ENCODE peak calls at places on chromosome 17, in five cellular contexts. W, C, B, Z and N are unnamed samples.

GRCh38 chr17:68248886-68249872 is 1.3 kb downstream of the AMZ2 start:
- DNase-seq in W (no peak), C (peak; percentile 20), B (no peak), Z (no peak), N (no peak)

GRCh38 chr17:76248013-76248782 is 7.9 kb upstream of the RNF157 start:
- DNase-seq in W (peak; percentile 63), C (no peak), B (no peak), Z (no peak), N (no peak)

GRCh38 chr17:64736804-64737492 is 74.8 kb upstream of the SMURF2 start:
- DNase-seq in W (peak; percentile 45), C (peak; percentile 26), B (no peak), Z (peak; percentile 10), N (no peak)

GRCh38 chr17:8793649-8794048 is 5.5 kb downstream of the MFSD6L start:
- DNase-seq in W (peak; percentile 20), C (no peak), B (no peak), Z (no peak), N (no peak)

GRCh38 chr17:80758793-80759673 is 214.4 kb downstream of the RPTOR start:
- DNase-seq in W (no peak), C (no peak), B (no peak), Z (no peak), N (no peak)

GRCh38 chr17:7237761-7238417 is 1.4 kb downstream of the PHF23 start:
- DNase-seq in W (peak; percentile 96), C (no peak), B (no peak), Z (peak; percentile 81), N (peak; percentile 79)

GRCh38 chr17:20120835-20121234 is 111.7 kb downstream of the SPECC1 start:
- DNase-seq in W (no peak), C (peak; percentile 78), B (no peak), Z (no peak), N (no peak)

GRCh38 chr17:48259710-48260291 is 152.2 kb downstream of the SNX11 start:
- DNase-seq in W (no peak), C (no peak), B (peak; percentile 37), Z (no peak), N (no peak)

GRCh38 chr17:50935201-50936124 is 69.3 kb upstream of the TOB1 start:
- DNase-seq in W (no peak), C (no peak), B (no peak), Z (no peak), N (no peak)

GRCh38 chr17:20028436-20028835 is 19.3 kb downstream of the SPECC1 start:
- DNase-seq in W (no peak), C (no peak), B (no peak), Z (no peak), N (no peak)

GRCh38 chr17:56912105-56912999 is 1.5 kb downstream of the TRIM25 start:
- DNase-seq in W (peak; percentile 97), C (no peak), B (no peak), Z (no peak), N (peak; percentile 51)

GRCh38 chr17:49964539-49965521 is 4.2 kb upstream of the DLX4 start:
- DNase-seq in W (no peak), C (no peak), B (no peak), Z (no peak), N (no peak)

GRCh38 chr17:28610372-28610771 is 3.6 kb downstream of the RSKR start:
- DNase-seq in W (no peak), C (no peak), B (no peak), Z (no peak), N (no peak)

GRCh38 chr17:57114085-57114673 is 29.1 kb downstream of the AKAP1 start:
- DNase-seq in W (peak; percentile 89), C (no peak), B (peak; percentile 6), Z (peak; percentile 31), N (peak; percentile 56)

GRCh38 chr17:2174471-2175293 is 119.8 kb downstream of the HIC1 start:
- DNase-seq in W (no peak), C (no peak), B (no peak), Z (no peak), N (peak; percentile 75)

GRCh38 chr17:69669441-69670178 is 255.1 kb downstream of the MAP2K6 start:
- DNase-seq in W (no peak), C (no peak), B (peak; percentile 8), Z (no peak), N (no peak)

GRCh38 chr17:60679287-60679686 is 1.6 kb downstream of the BCAS3 start:
- DNase-seq in W (no peak), C (peak; percentile 72), B (no peak), Z (no peak), N (no peak)

GRCh38 chr17:42347198-42347597 is 41.0 kb downstream of the STAT3 start:
- DNase-seq in W (no peak), C (no peak), B (no peak), Z (no peak), N (peak; percentile 83)

GRCh38 chr17:1004769-1005295 is 7.9 kb downstream of the TIMM22 start:
- DNase-seq in W (no peak), C (no peak), B (no peak), Z (no peak), N (no peak)

GRCh38 chr17:74888440-74888839 is 5.0 kb downstream of the FADS6 start:
- DNase-seq in W (no peak), C (no peak), B (no peak), Z (no peak), N (no peak)

GRCh38 chr17:45013021-45013997 is 38.1 kb downstream of the DCAKD start:
- DNase-seq in W (no peak), C (no peak), B (no peak), Z (no peak), N (peak; percentile 24)

GRCh38 chr17:69814031-69814430 is 261.0 kb upstream of the KCNJ16 start:
- DNase-seq in W (no peak), C (no peak), B (no peak), Z (no peak), N (no peak)

GRCh38 chr17:81367171-81367570 is 28.1 kb upstream of the BAHCC1 start:
- DNase-seq in W (peak; percentile 84), C (no peak), B (no peak), Z (no peak), N (no peak)

GRCh38 chr17:8005951-8006730 is 3.7 kb downstream of the GUCY2D start:
- DNase-seq in W (peak; percentile 83), C (no peak), B (no peak), Z (no peak), N (no peak)

GRCh38 chr17:79740413-79740812 is 9.7 kb downstream of the ENPP7 start:
- DNase-seq in W (no peak), C (no peak), B (peak; percentile 24), Z (no peak), N (no peak)

GRCh38 chr17:79931517-79932309 is 92.5 kb upstream of the CBX4 start:
- DNase-seq in W (no peak), C (no peak), B (no peak), Z (no peak), N (no peak)

GRCh38 chr17:80327518-80327917 is 66.9 kb downstream of the RNF213 start:
- DNase-seq in W (no peak), C (no peak), B (no peak), Z (no peak), N (no peak)

GRCh38 chr17:37462492-37462891 is 27.2 kb upstream of the DUSP14 start:
- DNase-seq in W (no peak), C (no peak), B (no peak), Z (no peak), N (no peak)

GRCh38 chr17:27276653-27277156 is 17.2 kb upstream of the WSB1 start:
- DNase-seq in W (no peak), C (no peak), B (no peak), Z (no peak), N (no peak)

GRCh38 chr17:49849711-49850610 is 2.1 kb upstream of the TAC4 start:
- DNase-seq in W (no peak), C (no peak), B (no peak), Z (no peak), N (no peak)

GRCh38 chr17:44924107-44924544 is 8.8 kb upstream of the GFAP start:
- DNase-seq in W (no peak), C (no peak), B (no peak), Z (no peak), N (no peak)